ENCODE peak calls at places on chromosomes 3 and 15, in six cellular contexts. F is B cell, S is H9, A is NCI-H460, T is esophagus squamous epithelium, W is cardiac muscle cell. Y is an unnamed sample.

GRCh38 chr15:23422946-23423708 is 23.9 kb downstream of the GOLGA6L2 start:
- DNase-seq in F (no peak), S (no peak), A (no peak), T (no peak), W (peak), Y (no peak)

GRCh38 chr3:185430375-185430774 is 67.4 kb downstream of the MAP3K13 start:
- DNase-seq in F (no peak), S (no peak), A (no peak), T (no peak), W (no peak), Y (no peak)

GRCh38 chr3:87706176-87706575 is 352.6 kb downstream of the CGGBP1 start:
- DNase-seq in F (no peak), S (no peak), A (no peak), T (no peak), W (no peak), Y (no peak)

GRCh38 chr3:89212614-89213013 is 105.2 kb downstream of the EPHA3 start:
- DNase-seq in F (no peak), S (no peak), A (no peak), T (no peak), W (no peak), Y (no peak)

GRCh38 chr3:49295489-49296058 is 18.5 kb upstream of the C3orf62 start:
- DNase-seq in F (peak), S (no peak), A (no peak), T (no peak), W (peak), Y (no peak)

GRCh38 chr15:38991701-38992100 is 427.1 kb upstream of the RASGRP1 start:
- DNase-seq in F (no peak), S (no peak), A (no peak), T (no peak), W (peak), Y (peak)

GRCh38 chr15:29099131-29099880 is 170.3 kb downstream of the NSMCE3 start:
- DNase-seq in F (no peak), S (no peak), A (no peak), T (no peak), W (no peak), Y (no peak)

GRCh38 chr3:194781617-194782016 is 95.9 kb downstream of the FAM43A start:
- DNase-seq in F (no peak), S (no peak), A (no peak), T (no peak), W (no peak), Y (no peak)

GRCh38 chr15:85514413-85514812 is 134.0 kb downstream of the AKAP13 start:
- DNase-seq in F (no peak), S (no peak), A (no peak), T (no peak), W (no peak), Y (no peak)

GRCh38 chr3:43969944-43970343 is 271.7 kb upstream of the TOPAZ1 start:
- DNase-seq in F (no peak), S (no peak), A (no peak), T (no peak), W (no peak), Y (no peak)

GRCh38 chr3:185959609-185960517 is 22.0 kb upstream of the TRA2B start:
- DNase-seq in F (no peak), S (no peak), A (peak), T (no peak), W (peak), Y (no peak)

GRCh38 chr3:136901391-136901790 is 39.4 kb downstream of the NCK1 start:
- DNase-seq in F (no peak), S (no peak), A (no peak), T (no peak), W (no peak), Y (no peak)

Y was measured in GM04503.